ENCODE peak calls at places on chromosomes 3 and 15, in ten cellular contexts. O is CD4-positive, alpha-beta T cell; E is fibroblast of lung; K is DND-41; X is endodermal cell; G is tibial nerve; Q is IMR-90; W is WERI-Rb-1; F is right cardiac atrium; Y is A673. J is an unnamed sample.
A peak's percentile ranks its signal among the peaks of the same experiment; 100 is the strongest.

GRCh38 chr3:114686624-114687023 is 392.8 kb downstream of the TIGIT start:
- DNase-seq in K (no peak), F (no peak), W (no peak), G (no peak), E (no peak), Q (no peak), X (no peak), Y (no peak), O (no peak), J (no peak)

GRCh38 chr3:22209578-22209977 is 458.6 kb upstream of the ZNF385D start:
- DNase-seq in K (no peak), W (no peak), Q (no peak), O (no peak), G (no peak), E (no peak), X (no peak), F (no peak), Y (no peak), J (no peak)

GRCh38 chr15:36810656-36811449 is 231.4 kb downstream of the CDIN1 start:
- DNase-seq in K (no peak), F (no peak), Y (peak; percentile 33), X (peak; percentile 64), E (no peak), W (no peak), G (no peak), Q (no peak), O (no peak), J (no peak)

GRCh38 chr15:48647963-48648362 is 2.5 kb upstream of the FBN1 start:
- DNase-seq in K (no peak), Q (peak; percentile 56), O (no peak), F (no peak), G (no peak), W (peak; percentile 15), X (peak; percentile 67), Y (peak; percentile 22), E (peak; percentile 49), J (no peak)

GRCh38 chr15:67520976-67521769 is at the start of gene C15orf61:
- DNase-seq in W (peak; percentile 87), X (peak; percentile 90), G (peak; percentile 64), F (peak; percentile 95), O (peak; percentile 82), E (peak; percentile 80), Y (peak; percentile 90), Q (peak; percentile 75), K (peak; percentile 79), J (peak; percentile 84)

GRCh38 chr3:42509111-42509510 is 6.7 kb downstream of the VIPR1 start:
- DNase-seq in E (no peak), F (no peak), Y (no peak), W (no peak), G (no peak), O (no peak), Q (no peak), K (no peak), X (peak; percentile 32), J (no peak)

GRCh38 chr3:186679151-186679550 is 13.3 kb downstream of the HRG start:
- DNase-seq in X (no peak), G (no peak), Y (no peak), K (no peak), Q (no peak), W (no peak), E (no peak), O (no peak), F (no peak), J (no peak)

GRCh38 chr3:184371570-184372018 is 6.4 kb downstream of the THPO start:
- DNase-seq in Q (peak; percentile 89), F (peak; percentile 90), O (peak; percentile 43), W (peak; percentile 84), K (peak; percentile 74), Y (peak; percentile 92), G (peak; percentile 49), E (peak; percentile 89), X (peak; percentile 94), J (peak; percentile 62)

GRCh38 chr15:52227456-52227855 is 36.3 kb upstream of the GNB5 start:
- DNase-seq in W (peak; percentile 80), E (peak; percentile 87), O (peak; percentile 47), F (peak; percentile 78), X (peak; percentile 90), Q (peak; percentile 88), G (peak; percentile 71), Y (peak; percentile 81), K (peak; percentile 75), J (peak; percentile 54)

GRCh38 chr15:52232327-52232726 is 41.1 kb upstream of the GNB5 start:
- DNase-seq in Y (no peak), F (no peak), K (no peak), W (no peak), Q (no peak), O (no peak), G (no peak), X (no peak), E (no peak), J (no peak)

GRCh38 chr15:52228928-52229327 is 37.7 kb upstream of the GNB5 start:
- DNase-seq in Y (peak; percentile 10), F (no peak), G (no peak), X (peak; percentile 85), Q (no peak), E (no peak), W (peak; percentile 22), K (no peak), O (no peak), J (no peak)

GRCh38 chr15:52233405-52233804 is 42.2 kb upstream of the GNB5 start:
- DNase-seq in F (no peak), E (no peak), Q (peak; percentile 12), O (no peak), Y (no peak), X (no peak), G (no peak), W (no peak), K (no peak), J (peak; percentile 9)

GRCh38 chr15:52230073-52230472 is 38.9 kb upstream of the GNB5 start:
- DNase-seq in X (no peak), K (no peak), F (no peak), O (no peak), G (no peak), E (no peak), Y (no peak), W (no peak), Q (no peak), J (no peak)
- H3K27ac ChIP-seq in X (no peak overlapping the region), K (no peak overlapping the region), F (no peak overlapping the region), O (no peak overlapping the region), G (no peak overlapping the region), E (no peak overlapping the region), Y (no peak overlapping the region), W (no peak overlapping the region), Q (no peak overlapping the region), J (no peak overlapping the region)

GRCh38 chr15:62050118-62050517 is 10.1 kb downstream of the VPS13C start:
- DNase-seq in Y (no peak), X (no peak), Q (no peak), F (no peak), E (no peak), G (no peak), K (no peak), W (no peak), O (no peak), J (no peak)

GRCh38 chr15:62054979-62055378 is 5.3 kb downstream of the VPS13C start:
- DNase-seq in G (no peak), E (no peak), W (no peak), K (no peak), Q (no peak), Y (no peak), F (no peak), X (no peak), O (no peak), J (no peak)

GRCh38 chr15:62051166-62051565 is 9.1 kb downstream of the VPS13C start:
- DNase-seq in X (no peak), Y (no peak), E (no peak), Q (no peak), G (no peak), W (no peak), K (no peak), O (no peak), F (no peak), J (no peak)

GRCh38 chr15:62053439-62054085 is 6.7 kb downstream of the VPS13C start:
- DNase-seq in X (no peak), K (no peak), O (no peak), G (no peak), Y (no peak), W (no peak), E (no peak), F (no peak), Q (no peak), J (no peak)

GRCh38 chr15:62052714-62053113 is 7.5 kb downstream of the VPS13C start:
- DNase-seq in F (no peak), Q (no peak), X (no peak), E (no peak), Y (no peak), W (no peak), G (no peak), O (no peak), K (no peak), J (no peak)
- H3K27ac ChIP-seq in F (no peak overlapping the region), Q (no peak overlapping the region), X (no peak overlapping the region), E (no peak overlapping the region), Y (no peak overlapping the region), W (no peak overlapping the region), G (no peak overlapping the region), O (no peak overlapping the region), K (no peak overlapping the region), J (no peak overlapping the region)

DNA sequence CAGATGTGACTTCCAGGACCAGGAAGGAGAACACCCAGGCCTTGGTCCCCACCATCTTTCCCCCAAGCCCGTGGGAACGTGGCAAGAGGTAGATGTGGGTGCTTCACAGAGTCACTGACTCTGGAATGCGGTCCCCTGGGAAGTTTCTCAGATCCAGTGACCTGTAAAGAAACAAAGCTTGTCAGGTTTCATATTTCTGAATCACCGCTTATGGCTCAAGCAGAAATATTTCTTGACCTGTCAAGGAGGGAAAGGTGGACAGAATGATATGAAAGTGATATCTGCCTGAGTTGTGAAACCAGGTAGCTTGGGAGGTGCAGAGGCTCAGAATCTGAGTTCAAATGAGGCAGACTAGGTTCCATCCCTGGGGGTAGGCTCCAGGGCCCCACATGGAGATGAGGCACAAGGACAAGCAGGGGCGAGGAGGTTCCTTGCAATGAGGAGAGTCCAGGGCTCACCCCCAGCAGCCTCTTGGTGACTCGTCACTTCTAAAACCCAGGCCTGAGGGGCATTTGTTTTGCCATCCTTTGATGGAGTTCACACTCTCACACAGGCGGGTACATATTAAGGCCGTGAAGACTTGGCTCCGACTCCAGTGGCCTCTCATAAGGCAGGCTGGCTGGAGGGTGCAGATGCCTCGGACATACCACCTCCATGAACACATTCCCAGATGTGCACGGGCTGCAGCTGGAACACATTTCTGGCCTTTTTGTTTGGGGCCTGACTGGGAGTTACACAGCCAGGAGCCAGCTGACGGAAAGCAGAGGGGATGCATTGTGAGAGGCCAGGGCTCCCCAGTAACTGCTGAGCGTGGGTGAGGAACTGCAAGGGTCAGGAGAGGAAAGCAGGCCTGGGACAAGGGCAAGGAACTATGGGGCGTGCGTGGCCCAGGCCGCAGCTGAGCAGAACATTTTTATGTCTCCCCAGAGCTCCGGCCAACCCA is 1.3 kb downstream of the CILP start:
- DNase-seq in F (peak; percentile 56), O (no peak), W (no peak), Q (no peak), Y (no peak), G (no peak), X (no peak), E (peak; percentile 16), K (no peak), J (no peak)
- H3K27ac ChIP-seq in F (no peak overlapping the region), O (no peak overlapping the region), W (no peak overlapping the region), Q (no peak overlapping the region), Y (no peak overlapping the region), G (peak overlapping the region; percentile 30), X (no peak overlapping the region), E (no peak overlapping the region), K (no peak overlapping the region), J (no peak overlapping the region)

DNA sequence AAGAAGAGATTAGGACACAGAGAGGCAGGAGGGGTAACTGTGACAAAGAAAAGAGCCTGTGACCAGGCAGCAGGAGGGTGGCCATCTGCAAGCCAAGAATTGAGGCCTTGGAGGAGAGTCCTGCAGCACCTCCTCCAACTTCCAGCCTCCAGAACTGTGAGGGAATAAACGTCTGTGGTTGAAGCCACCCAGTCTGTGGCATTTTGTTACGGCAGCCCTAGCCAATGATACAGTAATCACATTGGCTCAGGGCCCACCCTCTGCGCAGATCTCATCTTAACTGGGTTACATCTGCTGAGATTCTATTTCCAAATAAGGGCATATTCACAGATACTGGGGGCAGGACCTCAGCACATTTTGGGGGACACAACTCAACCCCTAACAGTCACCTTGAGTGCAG is 11.3 kb downstream of the SELENOS start:
- DNase-seq in G (no peak), Y (no peak), W (no peak), E (peak; percentile 75), F (no peak), O (no peak), X (peak; percentile 32), K (no peak), Q (peak; percentile 80), J (no peak)
- H3K27ac ChIP-seq in G (peak overlapping the region; percentile 86), Y (no peak overlapping the region), W (no peak overlapping the region), E (peak overlapping the region; percentile 87), F (no peak overlapping the region), O (no peak overlapping the region), X (no peak overlapping the region), K (no peak overlapping the region), Q (peak overlapping the region; percentile 42), J (no peak overlapping the region)